ENCODE peak calls at places on chromosome 10, in nine cellular contexts. One of them, this sample, is unnamed.

GRCh38 chr10:91607661-91608442 is 25.0 kb downstream of the PPP1R3C start:
- DNase-seq in kidney epithelial cell: no peak
- DNase-seq in IMR-90: no peak
- DNase-seq in D341Med: no peak
- DNase-seq in activated T-helper 1 cell treated with anti-CD3 and anti-CD28 coated beads, Interleukin-12 subunit alpha, Interleukin-12 subunit beta, Interleukin-2, Interleukin-4 antibody, amounts not matched to agents 30 ng/mL and 10 ng/mL and 1 ng/mL, durations not matched to agents 14 hours and 24 hours and 36 hours: no peak
- DNase-seq in COR-L47: no peak
- DNase-seq in NCI-H1092: no peak
- DNase-seq in HS-5: no peak
- DNase-seq in GF-D8: no peak
- DNase-seq in this sample: no peak

GRCh38 chr10:3779146-3779707 is 5.8 kb downstream of the KLF6 start:
- DNase-seq in kidney epithelial cell: no peak
- DNase-seq in IMR-90: peak; percentile 45
- DNase-seq in D341Med: no peak
- DNase-seq in activated T-helper 1 cell treated with anti-CD3 and anti-CD28 coated beads, Interleukin-12 subunit alpha, Interleukin-12 subunit beta, Interleukin-2, Interleukin-4 antibody, amounts not matched to agents 30 ng/mL and 10 ng/mL and 1 ng/mL, durations not matched to agents 14 hours and 24 hours and 36 hours: no peak
- DNase-seq in COR-L47: no peak
- DNase-seq in NCI-H1092: no peak
- DNase-seq in HS-5: no peak
- DNase-seq in GF-D8: no peak
- DNase-seq in this sample: no peak

GRCh38 chr10:78349165-78349516 is 315.5 kb downstream of the RPS24 start:
- DNase-seq in kidney epithelial cell: no peak
- DNase-seq in IMR-90: no peak
- DNase-seq in D341Med: no peak
- DNase-seq in activated T-helper 1 cell treated with anti-CD3 and anti-CD28 coated beads, Interleukin-12 subunit alpha, Interleukin-12 subunit beta, Interleukin-2, Interleukin-4 antibody, amounts not matched to agents 30 ng/mL and 10 ng/mL and 1 ng/mL, durations not matched to agents 14 hours and 24 hours and 36 hours: no peak
- DNase-seq in COR-L47: no peak
- DNase-seq in NCI-H1092: no peak
- DNase-seq in HS-5: no peak
- DNase-seq in GF-D8: no peak
- DNase-seq in this sample: no peak

GRCh38 chr10:72310636-72311035 is 36.9 kb downstream of the DDIT4 start:
- DNase-seq in kidney epithelial cell: no peak
- DNase-seq in IMR-90: peak; percentile 46
- DNase-seq in D341Med: no peak
- DNase-seq in activated T-helper 1 cell treated with anti-CD3 and anti-CD28 coated beads, Interleukin-12 subunit alpha, Interleukin-12 subunit beta, Interleukin-2, Interleukin-4 antibody, amounts not matched to agents 30 ng/mL and 10 ng/mL and 1 ng/mL, durations not matched to agents 14 hours and 24 hours and 36 hours: no peak
- DNase-seq in COR-L47: no peak
- DNase-seq in NCI-H1092: no peak
- DNase-seq in HS-5: no peak
- DNase-seq in GF-D8: no peak
- DNase-seq in this sample: no peak

GRCh38 chr10:89536013-89536354 is 590 bp upstream of the SLC16A12 start:
- DNase-seq in kidney epithelial cell: no peak
- DNase-seq in IMR-90: no peak
- DNase-seq in D341Med: no peak
- DNase-seq in activated T-helper 1 cell treated with anti-CD3 and anti-CD28 coated beads, Interleukin-12 subunit alpha, Interleukin-12 subunit beta, Interleukin-2, Interleukin-4 antibody, amounts not matched to agents 30 ng/mL and 10 ng/mL and 1 ng/mL, durations not matched to agents 14 hours and 24 hours and 36 hours: no peak
- DNase-seq in COR-L47: no peak
- DNase-seq in NCI-H1092: no peak
- DNase-seq in HS-5: no peak
- DNase-seq in GF-D8: no peak
- DNase-seq in this sample: no peak

GRCh38 chr10:7409045-7409731 is 1.6 kb downstream of the SFMBT2 start:
- DNase-seq in kidney epithelial cell: no peak
- DNase-seq in IMR-90: no peak
- DNase-seq in D341Med: no peak
- DNase-seq in activated T-helper 1 cell treated with anti-CD3 and anti-CD28 coated beads, Interleukin-12 subunit alpha, Interleukin-12 subunit beta, Interleukin-2, Interleukin-4 antibody, amounts not matched to agents 30 ng/mL and 10 ng/mL and 1 ng/mL, durations not matched to agents 14 hours and 24 hours and 36 hours: peak; percentile 45
- DNase-seq in COR-L47: no peak
- DNase-seq in NCI-H1092: no peak
- DNase-seq in HS-5: no peak
- DNase-seq in GF-D8: peak; percentile 25
- DNase-seq in this sample: no peak

GRCh38 chr10:111035542-111035941 is 41.3 kb upstream of the ADRA2A start:
- DNase-seq in kidney epithelial cell: no peak
- DNase-seq in IMR-90: peak; percentile 38
- DNase-seq in D341Med: no peak
- DNase-seq in activated T-helper 1 cell treated with anti-CD3 and anti-CD28 coated beads, Interleukin-12 subunit alpha, Interleukin-12 subunit beta, Interleukin-2, Interleukin-4 antibody, amounts not matched to agents 30 ng/mL and 10 ng/mL and 1 ng/mL, durations not matched to agents 14 hours and 24 hours and 36 hours: no peak
- DNase-seq in COR-L47: no peak
- DNase-seq in NCI-H1092: no peak
- DNase-seq in HS-5: no peak
- DNase-seq in GF-D8: no peak
- DNase-seq in this sample: no peak

GRCh38 chr10:127702201-127702600 is 34.8 kb upstream of the FOXI2 start:
- DNase-seq in kidney epithelial cell: no peak
- DNase-seq in IMR-90: no peak
- DNase-seq in D341Med: no peak
- DNase-seq in activated T-helper 1 cell treated with anti-CD3 and anti-CD28 coated beads, Interleukin-12 subunit alpha, Interleukin-12 subunit beta, Interleukin-2, Interleukin-4 antibody, amounts not matched to agents 30 ng/mL and 10 ng/mL and 1 ng/mL, durations not matched to agents 14 hours and 24 hours and 36 hours: no peak
- DNase-seq in COR-L47: no peak
- DNase-seq in NCI-H1092: no peak
- DNase-seq in HS-5: no peak
- DNase-seq in GF-D8: no peak
- DNase-seq in this sample: no peak

GRCh38 chr10:43160067-43160918 is 22.0 kb downstream of the CSGALNACT2 start:
- DNase-seq in kidney epithelial cell: no peak
- DNase-seq in IMR-90: peak; percentile 90
- DNase-seq in D341Med: no peak
- DNase-seq in activated T-helper 1 cell treated with anti-CD3 and anti-CD28 coated beads, Interleukin-12 subunit alpha, Interleukin-12 subunit beta, Interleukin-2, Interleukin-4 antibody, amounts not matched to agents 30 ng/mL and 10 ng/mL and 1 ng/mL, durations not matched to agents 14 hours and 24 hours and 36 hours: no peak
- DNase-seq in COR-L47: no peak
- DNase-seq in NCI-H1092: no peak
- DNase-seq in HS-5: peak; percentile 48
- DNase-seq in GF-D8: no peak
- DNase-seq in this sample: peak; percentile 41

GRCh38 chr10:48233643-48234042 is 40.9 kb downstream of the FRMPD2 start:
- DNase-seq in kidney epithelial cell: no peak
- DNase-seq in IMR-90: no peak
- DNase-seq in D341Med: no peak
- DNase-seq in activated T-helper 1 cell treated with anti-CD3 and anti-CD28 coated beads, Interleukin-12 subunit alpha, Interleukin-12 subunit beta, Interleukin-2, Interleukin-4 antibody, amounts not matched to agents 30 ng/mL and 10 ng/mL and 1 ng/mL, durations not matched to agents 14 hours and 24 hours and 36 hours: no peak
- DNase-seq in COR-L47: no peak
- DNase-seq in NCI-H1092: no peak
- DNase-seq in HS-5: no peak
- DNase-seq in GF-D8: no peak
- DNase-seq in this sample: no peak

GRCh38 chr10:108048898-108049297 is 884.4 kb upstream of the SORCS1 start:
- DNase-seq in kidney epithelial cell: no peak
- DNase-seq in IMR-90: no peak
- DNase-seq in D341Med: no peak
- DNase-seq in activated T-helper 1 cell treated with anti-CD3 and anti-CD28 coated beads, Interleukin-12 subunit alpha, Interleukin-12 subunit beta, Interleukin-2, Interleukin-4 antibody, amounts not matched to agents 30 ng/mL and 10 ng/mL and 1 ng/mL, durations not matched to agents 14 hours and 24 hours and 36 hours: no peak
- DNase-seq in COR-L47: no peak
- DNase-seq in NCI-H1092: no peak
- DNase-seq in HS-5: no peak
- DNase-seq in GF-D8: no peak
- DNase-seq in this sample: no peak

GRCh38 chr10:48606530-48607355 is 1.9 kb upstream of the ARHGAP22 start:
- DNase-seq in kidney epithelial cell: peak; percentile 91
- DNase-seq in IMR-90: peak; percentile 99
- DNase-seq in D341Med: peak; percentile 24
- DNase-seq in activated T-helper 1 cell treated with anti-CD3 and anti-CD28 coated beads, Interleukin-12 subunit alpha, Interleukin-12 subunit beta, Interleukin-2, Interleukin-4 antibody, amounts not matched to agents 30 ng/mL and 10 ng/mL and 1 ng/mL, durations not matched to agents 14 hours and 24 hours and 36 hours: no peak
- DNase-seq in COR-L47: no peak
- DNase-seq in NCI-H1092: no peak
- DNase-seq in HS-5: peak; percentile 97
- DNase-seq in GF-D8: peak; percentile 81
- DNase-seq in this sample: peak; percentile 91

GRCh38 chr10:104127411-104127810 is 5.4 kb downstream of the SFR1 start:
- DNase-seq in kidney epithelial cell: no peak
- DNase-seq in IMR-90: no peak
- DNase-seq in D341Med: peak; percentile 46
- DNase-seq in activated T-helper 1 cell treated with anti-CD3 and anti-CD28 coated beads, Interleukin-12 subunit alpha, Interleukin-12 subunit beta, Interleukin-2, Interleukin-4 antibody, amounts not matched to agents 30 ng/mL and 10 ng/mL and 1 ng/mL, durations not matched to agents 14 hours and 24 hours and 36 hours: no peak
- DNase-seq in COR-L47: peak; percentile 11
- DNase-seq in NCI-H1092: no peak
- DNase-seq in HS-5: no peak
- DNase-seq in GF-D8: peak; percentile 12
- DNase-seq in this sample: no peak

GRCh38 chr10:35852721-35853120 is 210.6 kb upstream of the FZD8 start:
- DNase-seq in kidney epithelial cell: no peak
- DNase-seq in IMR-90: no peak
- DNase-seq in D341Med: no peak
- DNase-seq in activated T-helper 1 cell treated with anti-CD3 and anti-CD28 coated beads, Interleukin-12 subunit alpha, Interleukin-12 subunit beta, Interleukin-2, Interleukin-4 antibody, amounts not matched to agents 30 ng/mL and 10 ng/mL and 1 ng/mL, durations not matched to agents 14 hours and 24 hours and 36 hours: no peak
- DNase-seq in COR-L47: no peak
- DNase-seq in NCI-H1092: no peak
- DNase-seq in HS-5: no peak
- DNase-seq in GF-D8: no peak
- DNase-seq in this sample: no peak

GRCh38 chr10:121804460-121804859 is 123.4 kb downstream of the ATE1 start:
- DNase-seq in kidney epithelial cell: no peak
- DNase-seq in IMR-90: peak; percentile 88
- DNase-seq in D341Med: no peak
- DNase-seq in activated T-helper 1 cell treated with anti-CD3 and anti-CD28 coated beads, Interleukin-12 subunit alpha, Interleukin-12 subunit beta, Interleukin-2, Interleukin-4 antibody, amounts not matched to agents 30 ng/mL and 10 ng/mL and 1 ng/mL, durations not matched to agents 14 hours and 24 hours and 36 hours: no peak
- DNase-seq in COR-L47: no peak
- DNase-seq in NCI-H1092: no peak
- DNase-seq in HS-5: peak; percentile 38
- DNase-seq in GF-D8: no peak
- DNase-seq in this sample: no peak

GRCh38 chr10:49109669-49110335 is 5.5 kb downstream of the VSTM4 start:
- DNase-seq in kidney epithelial cell: no peak
- DNase-seq in IMR-90: peak; percentile 73
- DNase-seq in D341Med: no peak
- DNase-seq in activated T-helper 1 cell treated with anti-CD3 and anti-CD28 coated beads, Interleukin-12 subunit alpha, Interleukin-12 subunit beta, Interleukin-2, Interleukin-4 antibody, amounts not matched to agents 30 ng/mL and 10 ng/mL and 1 ng/mL, durations not matched to agents 14 hours and 24 hours and 36 hours: no peak
- DNase-seq in COR-L47: no peak
- DNase-seq in NCI-H1092: no peak
- DNase-seq in HS-5: peak; percentile 14
- DNase-seq in GF-D8: no peak
- DNase-seq in this sample: peak; percentile 57

GRCh38 chr10:32166365-32166764 is 110.1 kb upstream of the KIF5B start:
- DNase-seq in kidney epithelial cell: no peak
- DNase-seq in IMR-90: no peak
- DNase-seq in D341Med: no peak
- DNase-seq in activated T-helper 1 cell treated with anti-CD3 and anti-CD28 coated beads, Interleukin-12 subunit alpha, Interleukin-12 subunit beta, Interleukin-2, Interleukin-4 antibody, amounts not matched to agents 30 ng/mL and 10 ng/mL and 1 ng/mL, durations not matched to agents 14 hours and 24 hours and 36 hours: no peak
- DNase-seq in COR-L47: no peak
- DNase-seq in NCI-H1092: no peak
- DNase-seq in HS-5: no peak
- DNase-seq in GF-D8: no peak
- DNase-seq in this sample: no peak

GRCh38 chr10:50231515-50232260 is 19.6 kb downstream of the ASAH2 start:
- DNase-seq in kidney epithelial cell: no peak
- DNase-seq in IMR-90: no peak
- DNase-seq in D341Med: no peak
- DNase-seq in activated T-helper 1 cell treated with anti-CD3 and anti-CD28 coated beads, Interleukin-12 subunit alpha, Interleukin-12 subunit beta, Interleukin-2, Interleukin-4 antibody, amounts not matched to agents 30 ng/mL and 10 ng/mL and 1 ng/mL, durations not matched to agents 14 hours and 24 hours and 36 hours: no peak
- DNase-seq in COR-L47: no peak
- DNase-seq in NCI-H1092: no peak
- DNase-seq in HS-5: no peak
- DNase-seq in GF-D8: no peak
- DNase-seq in this sample: no peak

GRCh38 chr10:24277771-24278518 is 69.0 kb downstream of the KIAA1217 start:
- DNase-seq in kidney epithelial cell: no peak
- DNase-seq in IMR-90: no peak
- DNase-seq in D341Med: no peak
- DNase-seq in activated T-helper 1 cell treated with anti-CD3 and anti-CD28 coated beads, Interleukin-12 subunit alpha, Interleukin-12 subunit beta, Interleukin-2, Interleukin-4 antibody, amounts not matched to agents 30 ng/mL and 10 ng/mL and 1 ng/mL, durations not matched to agents 14 hours and 24 hours and 36 hours: no peak
- DNase-seq in COR-L47: no peak
- DNase-seq in NCI-H1092: no peak
- DNase-seq in HS-5: no peak
- DNase-seq in GF-D8: no peak
- DNase-seq in this sample: no peak

GRCh38 chr10:133219782-133220181 is 10.2 kb upstream of the UTF1 start:
- DNase-seq in kidney epithelial cell: no peak
- DNase-seq in IMR-90: no peak
- DNase-seq in D341Med: no peak
- DNase-seq in activated T-helper 1 cell treated with anti-CD3 and anti-CD28 coated beads, Interleukin-12 subunit alpha, Interleukin-12 subunit beta, Interleukin-2, Interleukin-4 antibody, amounts not matched to agents 30 ng/mL and 10 ng/mL and 1 ng/mL, durations not matched to agents 14 hours and 24 hours and 36 hours: no peak
- DNase-seq in COR-L47: no peak
- DNase-seq in NCI-H1092: no peak
- DNase-seq in HS-5: no peak
- DNase-seq in GF-D8: no peak
- DNase-seq in this sample: no peak

GRCh38 chr10:93894516-93895378 is 969 bp downstream of the SLC35G1 start:
- DNase-seq in kidney epithelial cell: no peak
- DNase-seq in IMR-90: peak; percentile 16
- DNase-seq in D341Med: peak; percentile 18
- DNase-seq in activated T-helper 1 cell treated with anti-CD3 and anti-CD28 coated beads, Interleukin-12 subunit alpha, Interleukin-12 subunit beta, Interleukin-2, Interleukin-4 antibody, amounts not matched to agents 30 ng/mL and 10 ng/mL and 1 ng/mL, durations not matched to agents 14 hours and 24 hours and 36 hours: no peak
- DNase-seq in COR-L47: no peak
- DNase-seq in NCI-H1092: no peak
- DNase-seq in HS-5: no peak
- DNase-seq in GF-D8: no peak
- DNase-seq in this sample: no peak

GRCh38 chr10:86229378-86229777 is 137.2 kb downstream of the GRID1 start:
- DNase-seq in kidney epithelial cell: no peak
- DNase-seq in IMR-90: no peak
- DNase-seq in D341Med: no peak
- DNase-seq in activated T-helper 1 cell treated with anti-CD3 and anti-CD28 coated beads, Interleukin-12 subunit alpha, Interleukin-12 subunit beta, Interleukin-2, Interleukin-4 antibody, amounts not matched to agents 30 ng/mL and 10 ng/mL and 1 ng/mL, durations not matched to agents 14 hours and 24 hours and 36 hours: no peak
- DNase-seq in COR-L47: no peak
- DNase-seq in NCI-H1092: no peak
- DNase-seq in HS-5: no peak
- DNase-seq in GF-D8: no peak
- DNase-seq in this sample: no peak

GRCh38 chr10:22103701-22104100 is 100.2 kb upstream of the DNAJC1 start:
- DNase-seq in kidney epithelial cell: no peak
- DNase-seq in IMR-90: no peak
- DNase-seq in D341Med: no peak
- DNase-seq in activated T-helper 1 cell treated with anti-CD3 and anti-CD28 coated beads, Interleukin-12 subunit alpha, Interleukin-12 subunit beta, Interleukin-2, Interleukin-4 antibody, amounts not matched to agents 30 ng/mL and 10 ng/mL and 1 ng/mL, durations not matched to agents 14 hours and 24 hours and 36 hours: no peak
- DNase-seq in COR-L47: no peak
- DNase-seq in NCI-H1092: no peak
- DNase-seq in HS-5: no peak
- DNase-seq in GF-D8: no peak
- DNase-seq in this sample: no peak

GRCh38 chr10:478471-479245 is 210.8 kb downstream of the DIP2C start:
- DNase-seq in kidney epithelial cell: no peak
- DNase-seq in IMR-90: no peak
- DNase-seq in D341Med: no peak
- DNase-seq in activated T-helper 1 cell treated with anti-CD3 and anti-CD28 coated beads, Interleukin-12 subunit alpha, Interleukin-12 subunit beta, Interleukin-2, Interleukin-4 antibody, amounts not matched to agents 30 ng/mL and 10 ng/mL and 1 ng/mL, durations not matched to agents 14 hours and 24 hours and 36 hours: no peak
- DNase-seq in COR-L47: no peak
- DNase-seq in NCI-H1092: no peak
- DNase-seq in HS-5: no peak
- DNase-seq in GF-D8: no peak
- DNase-seq in this sample: no peak

GRCh38 chr10:121597504-121598241 is 571 bp downstream of the FGFR2 start:
- DNase-seq in kidney epithelial cell: no peak
- DNase-seq in IMR-90: no peak
- DNase-seq in D341Med: peak; percentile 43
- DNase-seq in activated T-helper 1 cell treated with anti-CD3 and anti-CD28 coated beads, Interleukin-12 subunit alpha, Interleukin-12 subunit beta, Interleukin-2, Interleukin-4 antibody, amounts not matched to agents 30 ng/mL and 10 ng/mL and 1 ng/mL, durations not matched to agents 14 hours and 24 hours and 36 hours: no peak
- DNase-seq in COR-L47: no peak
- DNase-seq in NCI-H1092: peak; percentile 44
- DNase-seq in HS-5: no peak
- DNase-seq in GF-D8: no peak
- DNase-seq in this sample: no peak

GRCh38 chr10:12800302-12800701 is 201.2 kb downstream of the CCDC3 start:
- DNase-seq in kidney epithelial cell: no peak
- DNase-seq in IMR-90: no peak
- DNase-seq in D341Med: no peak
- DNase-seq in activated T-helper 1 cell treated with anti-CD3 and anti-CD28 coated beads, Interleukin-12 subunit alpha, Interleukin-12 subunit beta, Interleukin-2, Interleukin-4 antibody, amounts not matched to agents 30 ng/mL and 10 ng/mL and 1 ng/mL, durations not matched to agents 14 hours and 24 hours and 36 hours: no peak
- DNase-seq in COR-L47: no peak
- DNase-seq in NCI-H1092: no peak
- DNase-seq in HS-5: no peak
- DNase-seq in GF-D8: no peak
- DNase-seq in this sample: no peak

GRCh38 chr10:126014309-126014708 is 117.9 kb downstream of the FANK1 start:
- DNase-seq in kidney epithelial cell: peak; percentile 86
- DNase-seq in IMR-90: peak; percentile 78
- DNase-seq in D341Med: no peak
- DNase-seq in activated T-helper 1 cell treated with anti-CD3 and anti-CD28 coated beads, Interleukin-12 subunit alpha, Interleukin-12 subunit beta, Interleukin-2, Interleukin-4 antibody, amounts not matched to agents 30 ng/mL and 10 ng/mL and 1 ng/mL, durations not matched to agents 14 hours and 24 hours and 36 hours: no peak
- DNase-seq in COR-L47: no peak
- DNase-seq in NCI-H1092: no peak
- DNase-seq in HS-5: peak; percentile 25
- DNase-seq in GF-D8: no peak
- DNase-seq in this sample: peak; percentile 49

GRCh38 chr10:82922755-82923154 is 1047.8 kb downstream of the NRG3 start:
- DNase-seq in kidney epithelial cell: no peak
- DNase-seq in IMR-90: no peak
- DNase-seq in D341Med: no peak
- DNase-seq in activated T-helper 1 cell treated with anti-CD3 and anti-CD28 coated beads, Interleukin-12 subunit alpha, Interleukin-12 subunit beta, Interleukin-2, Interleukin-4 antibody, amounts not matched to agents 30 ng/mL and 10 ng/mL and 1 ng/mL, durations not matched to agents 14 hours and 24 hours and 36 hours: no peak
- DNase-seq in COR-L47: no peak
- DNase-seq in NCI-H1092: no peak
- DNase-seq in HS-5: peak; percentile 28
- DNase-seq in GF-D8: no peak
- DNase-seq in this sample: no peak

GRCh38 chr10:18616337-18616736 is 35.0 kb downstream of the NSUN6 start:
- DNase-seq in kidney epithelial cell: no peak
- DNase-seq in IMR-90: no peak
- DNase-seq in D341Med: no peak
- DNase-seq in activated T-helper 1 cell treated with anti-CD3 and anti-CD28 coated beads, Interleukin-12 subunit alpha, Interleukin-12 subunit beta, Interleukin-2, Interleukin-4 antibody, amounts not matched to agents 30 ng/mL and 10 ng/mL and 1 ng/mL, durations not matched to agents 14 hours and 24 hours and 36 hours: no peak
- DNase-seq in COR-L47: no peak
- DNase-seq in NCI-H1092: no peak
- DNase-seq in HS-5: no peak
- DNase-seq in GF-D8: peak; percentile 23
- DNase-seq in this sample: no peak

GRCh38 chr10:104937528-104937927 is 296.4 kb downstream of the SORCS3 start:
- DNase-seq in kidney epithelial cell: peak; percentile 98
- DNase-seq in IMR-90: peak; percentile 7
- DNase-seq in D341Med: no peak
- DNase-seq in activated T-helper 1 cell treated with anti-CD3 and anti-CD28 coated beads, Interleukin-12 subunit alpha, Interleukin-12 subunit beta, Interleukin-2, Interleukin-4 antibody, amounts not matched to agents 30 ng/mL and 10 ng/mL and 1 ng/mL, durations not matched to agents 14 hours and 24 hours and 36 hours: no peak
- DNase-seq in COR-L47: peak; percentile 75
- DNase-seq in NCI-H1092: no peak
- DNase-seq in HS-5: peak; percentile 63
- DNase-seq in GF-D8: no peak
- DNase-seq in this sample: peak; percentile 14

GRCh38 chr10:92404592-92404991 is 113.6 kb downstream of the MARCHF5 start:
- DNase-seq in kidney epithelial cell: no peak
- DNase-seq in IMR-90: no peak
- DNase-seq in D341Med: no peak
- DNase-seq in activated T-helper 1 cell treated with anti-CD3 and anti-CD28 coated beads, Interleukin-12 subunit alpha, Interleukin-12 subunit beta, Interleukin-2, Interleukin-4 antibody, amounts not matched to agents 30 ng/mL and 10 ng/mL and 1 ng/mL, durations not matched to agents 14 hours and 24 hours and 36 hours: no peak
- DNase-seq in COR-L47: no peak
- DNase-seq in NCI-H1092: no peak
- DNase-seq in HS-5: no peak
- DNase-seq in GF-D8: no peak
- DNase-seq in this sample: no peak

This sample was measured in BJ.